ENCODE peak calls at places on chromosome X, in eight cellular contexts. One of them, this sample, is unnamed.

GRCh38 chrX:5775985-5776384 is 452.7 kb downstream of the NLGN4X start:
- DNase-seq in GM12865: no peak
- DNase-seq in BJ: no peak
- DNase-seq in CD4-positive, alpha-beta T cell: no peak
- DNase-seq in cardiac fibroblast: no peak
- DNase-seq in PC-9: no peak
- DNase-seq in choroid plexus epithelial cell: no peak
- DNase-seq in sigmoid colon: peak
- DNase-seq in this sample: no peak

GRCh38 chrX:103012945-103013344 is 51.0 kb downstream of the BEX1 start:
- DNase-seq in GM12865: no peak
- DNase-seq in BJ: no peak
- DNase-seq in CD4-positive, alpha-beta T cell: no peak
- DNase-seq in cardiac fibroblast: no peak
- DNase-seq in PC-9: no peak
- DNase-seq in choroid plexus epithelial cell: no peak
- DNase-seq in sigmoid colon: no peak
- DNase-seq in this sample: no peak

GRCh38 chrX:74923942-74924448 is 1.3 kb downstream of the NEXMIF start:
- DNase-seq in GM12865: peak
- DNase-seq in BJ: no peak
- DNase-seq in CD4-positive, alpha-beta T cell: peak
- DNase-seq in cardiac fibroblast: no peak
- DNase-seq in PC-9: no peak
- DNase-seq in choroid plexus epithelial cell: no peak
- DNase-seq in sigmoid colon: peak
- DNase-seq in this sample: no peak

GRCh38 chrX:16160729-16161128 is 6.6 kb upstream of the MAGEB17 start:
- DNase-seq in GM12865: no peak
- DNase-seq in BJ: peak
- DNase-seq in CD4-positive, alpha-beta T cell: no peak
- DNase-seq in cardiac fibroblast: peak
- DNase-seq in PC-9: peak
- DNase-seq in choroid plexus epithelial cell: peak
- DNase-seq in sigmoid colon: no peak
- DNase-seq in this sample: no peak

GRCh38 chrX:115367956-115368355 is 78.4 kb downstream of the LUZP4 start:
- DNase-seq in GM12865: no peak
- DNase-seq in BJ: no peak
- DNase-seq in CD4-positive, alpha-beta T cell: no peak
- DNase-seq in cardiac fibroblast: no peak
- DNase-seq in PC-9: no peak
- DNase-seq in choroid plexus epithelial cell: no peak
- DNase-seq in sigmoid colon: no peak
- DNase-seq in this sample: no peak

GRCh38 chrX:145751943-145752342 is 65.7 kb upstream of the SLITRK2 start:
- DNase-seq in GM12865: no peak
- DNase-seq in BJ: no peak
- DNase-seq in CD4-positive, alpha-beta T cell: no peak
- DNase-seq in cardiac fibroblast: no peak
- DNase-seq in PC-9: no peak
- DNase-seq in choroid plexus epithelial cell: peak
- DNase-seq in sigmoid colon: no peak
- DNase-seq in this sample: no peak

GRCh38 chrX:101219840-101220191 is 230 bp downstream of the DRP2 start:
- DNase-seq in GM12865: no peak
- DNase-seq in BJ: no peak
- DNase-seq in CD4-positive, alpha-beta T cell: no peak
- DNase-seq in cardiac fibroblast: peak
- DNase-seq in PC-9: no peak
- DNase-seq in choroid plexus epithelial cell: peak
- DNase-seq in sigmoid colon: no peak
- DNase-seq in this sample: no peak

GRCh38 chrX:39813631-39814246 is 284.0 kb downstream of the BCOR start:
- DNase-seq in GM12865: no peak
- DNase-seq in BJ: no peak
- DNase-seq in CD4-positive, alpha-beta T cell: no peak
- DNase-seq in cardiac fibroblast: peak
- DNase-seq in PC-9: no peak
- DNase-seq in choroid plexus epithelial cell: peak
- DNase-seq in sigmoid colon: peak
- DNase-seq in this sample: no peak

DNA sequence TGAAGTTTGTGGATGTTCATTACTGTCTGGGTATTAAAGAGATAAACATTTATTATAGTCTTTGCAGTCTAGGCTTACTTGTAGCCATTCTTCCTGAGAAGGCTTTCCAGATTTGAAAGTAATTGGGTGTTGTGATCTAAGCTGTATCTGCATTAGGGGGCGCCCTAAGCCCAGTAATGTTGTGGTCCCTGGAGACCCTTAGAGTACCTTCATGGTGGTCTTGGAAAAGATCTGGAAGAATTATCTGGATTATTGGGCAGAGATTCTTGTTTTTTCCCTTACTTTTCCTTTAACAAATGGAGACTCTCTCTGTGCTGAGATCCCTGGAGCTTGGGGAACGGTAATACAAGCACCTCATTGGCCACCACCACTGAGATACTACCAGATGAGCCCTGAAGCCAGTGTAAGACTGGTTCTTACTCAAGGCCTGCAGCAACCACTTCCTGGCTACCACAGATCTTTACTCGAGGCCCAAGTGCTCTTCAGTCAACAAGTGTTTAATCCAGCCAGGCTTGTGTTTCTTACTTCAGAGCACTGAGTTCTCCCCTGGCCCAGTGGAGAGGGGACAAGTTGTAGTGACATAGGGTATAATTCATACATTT is 63.1 kb downstream of the RTL3 start:
- DNase-seq in GM12865: peak
- DNase-seq in BJ: no peak
- DNase-seq in CD4-positive, alpha-beta T cell: no peak
- DNase-seq in cardiac fibroblast: peak
- DNase-seq in PC-9: no peak
- DNase-seq in choroid plexus epithelial cell: peak
- DNase-seq in sigmoid colon: no peak
- DNase-seq in this sample: no peak
- TF ChIP-seq CTCF in GM12865: peak
- TF ChIP-seq CTCF in BJ: peak
- TF ChIP-seq CTCF in CD4-positive, alpha-beta T cell: no peak
- TF ChIP-seq CTCF in cardiac fibroblast: peak
- TF ChIP-seq CTCF in PC-9: no peak
- TF ChIP-seq CTCF in choroid plexus epithelial cell: peak
- TF ChIP-seq CTCF in sigmoid colon: no peak
- TF ChIP-seq CTCF in this sample: peak

GRCh38 chrX:118459494-118459893 is 36.1 kb upstream of the DOCK11 start:
- DNase-seq in GM12865: peak
- DNase-seq in BJ: no peak
- DNase-seq in CD4-positive, alpha-beta T cell: no peak
- DNase-seq in cardiac fibroblast: peak
- DNase-seq in PC-9: peak
- DNase-seq in choroid plexus epithelial cell: peak
- DNase-seq in sigmoid colon: no peak
- DNase-seq in this sample: no peak
- TF ChIP-seq CTCF in GM12865: peak
- TF ChIP-seq CTCF in BJ: peak
- TF ChIP-seq CTCF in CD4-positive, alpha-beta T cell: peak
- TF ChIP-seq CTCF in cardiac fibroblast: peak
- TF ChIP-seq CTCF in PC-9: peak
- TF ChIP-seq CTCF in choroid plexus epithelial cell: peak
- TF ChIP-seq CTCF in sigmoid colon: peak
- TF ChIP-seq CTCF in this sample: peak

GRCh38 chrX:104306180-104306579 is 51.4 kb upstream of the ESX1 start:
- DNase-seq in GM12865: no peak
- DNase-seq in BJ: no peak
- DNase-seq in CD4-positive, alpha-beta T cell: no peak
- DNase-seq in cardiac fibroblast: no peak
- DNase-seq in PC-9: no peak
- DNase-seq in choroid plexus epithelial cell: no peak
- DNase-seq in sigmoid colon: no peak
- DNase-seq in this sample: no peak

GRCh38 chrX:104310657-104311056 is 55.9 kb upstream of the ESX1 start:
- DNase-seq in GM12865: no peak
- DNase-seq in BJ: no peak
- DNase-seq in CD4-positive, alpha-beta T cell: no peak
- DNase-seq in cardiac fibroblast: no peak
- DNase-seq in PC-9: no peak
- DNase-seq in choroid plexus epithelial cell: no peak
- DNase-seq in sigmoid colon: no peak
- DNase-seq in this sample: no peak

GRCh38 chrX:104307341-104307740 is 52.6 kb upstream of the ESX1 start:
- DNase-seq in GM12865: no peak
- DNase-seq in BJ: no peak
- DNase-seq in CD4-positive, alpha-beta T cell: no peak
- DNase-seq in cardiac fibroblast: no peak
- DNase-seq in PC-9: no peak
- DNase-seq in choroid plexus epithelial cell: no peak
- DNase-seq in sigmoid colon: no peak
- DNase-seq in this sample: no peak

GRCh38 chrX:104310084-104310483 is 55.4 kb upstream of the ESX1 start:
- DNase-seq in GM12865: no peak
- DNase-seq in BJ: no peak
- DNase-seq in CD4-positive, alpha-beta T cell: no peak
- DNase-seq in cardiac fibroblast: peak
- DNase-seq in PC-9: peak
- DNase-seq in choroid plexus epithelial cell: peak
- DNase-seq in sigmoid colon: no peak
- DNase-seq in this sample: no peak

GRCh38 chrX:104309169-104309568 is 54.4 kb upstream of the ESX1 start:
- DNase-seq in GM12865: no peak
- DNase-seq in BJ: no peak
- DNase-seq in CD4-positive, alpha-beta T cell: no peak
- DNase-seq in cardiac fibroblast: no peak
- DNase-seq in PC-9: no peak
- DNase-seq in choroid plexus epithelial cell: no peak
- DNase-seq in sigmoid colon: no peak
- DNase-seq in this sample: no peak
- TF ChIP-seq CTCF in GM12865: no peak
- TF ChIP-seq CTCF in BJ: peak
- TF ChIP-seq CTCF in CD4-positive, alpha-beta T cell: no peak
- TF ChIP-seq CTCF in cardiac fibroblast: no peak
- TF ChIP-seq CTCF in PC-9: no peak
- TF ChIP-seq CTCF in choroid plexus epithelial cell: peak
- TF ChIP-seq CTCF in sigmoid colon: no peak
- TF ChIP-seq CTCF in this sample: no peak

GRCh38 chrX:66035667-66036066 is 4.2 kb downstream of the VSIG4 start:
- DNase-seq in GM12865: no peak
- DNase-seq in BJ: no peak
- DNase-seq in CD4-positive, alpha-beta T cell: no peak
- DNase-seq in cardiac fibroblast: no peak
- DNase-seq in PC-9: no peak
- DNase-seq in choroid plexus epithelial cell: no peak
- DNase-seq in sigmoid colon: no peak
- DNase-seq in this sample: no peak

GRCh38 chrX:66028936-66029335 is 10.9 kb downstream of the VSIG4 start:
- DNase-seq in GM12865: no peak
- DNase-seq in BJ: no peak
- DNase-seq in CD4-positive, alpha-beta T cell: no peak
- DNase-seq in cardiac fibroblast: no peak
- DNase-seq in PC-9: no peak
- DNase-seq in choroid plexus epithelial cell: no peak
- DNase-seq in sigmoid colon: no peak
- DNase-seq in this sample: no peak

GRCh38 chrX:66030505-66031317 is 9.2 kb downstream of the VSIG4 start:
- DNase-seq in GM12865: peak
- DNase-seq in BJ: no peak
- DNase-seq in CD4-positive, alpha-beta T cell: no peak
- DNase-seq in cardiac fibroblast: peak
- DNase-seq in PC-9: no peak
- DNase-seq in choroid plexus epithelial cell: peak
- DNase-seq in sigmoid colon: no peak
- DNase-seq in this sample: no peak
- TF ChIP-seq CTCF in GM12865: peak
- TF ChIP-seq CTCF in BJ: peak
- TF ChIP-seq CTCF in CD4-positive, alpha-beta T cell: peak
- TF ChIP-seq CTCF in cardiac fibroblast: peak
- TF ChIP-seq CTCF in PC-9: peak
- TF ChIP-seq CTCF in choroid plexus epithelial cell: peak
- TF ChIP-seq CTCF in sigmoid colon: peak
- TF ChIP-seq CTCF in this sample: peak

GRCh38 chrX:109632906-109633504 is 8.0 kb upstream of the KCNE5 start:
- DNase-seq in GM12865: no peak
- DNase-seq in BJ: no peak
- DNase-seq in CD4-positive, alpha-beta T cell: no peak
- DNase-seq in cardiac fibroblast: peak
- DNase-seq in PC-9: no peak
- DNase-seq in choroid plexus epithelial cell: peak
- DNase-seq in sigmoid colon: no peak
- DNase-seq in this sample: no peak
- TF ChIP-seq CTCF in GM12865: peak
- TF ChIP-seq CTCF in BJ: peak
- TF ChIP-seq CTCF in CD4-positive, alpha-beta T cell: no peak
- TF ChIP-seq CTCF in cardiac fibroblast: peak
- TF ChIP-seq CTCF in PC-9: peak
- TF ChIP-seq CTCF in choroid plexus epithelial cell: peak
- TF ChIP-seq CTCF in sigmoid colon: no peak
- TF ChIP-seq CTCF in this sample: peak

GRCh38 chrX:120015145-120016067 is 62.1 kb downstream of the RHOXF2B start:
- DNase-seq in GM12865: no peak
- DNase-seq in BJ: no peak
- DNase-seq in CD4-positive, alpha-beta T cell: no peak
- DNase-seq in cardiac fibroblast: no peak
- DNase-seq in PC-9: no peak
- DNase-seq in choroid plexus epithelial cell: no peak
- DNase-seq in sigmoid colon: no peak
- DNase-seq in this sample: no peak

GRCh38 chrX:120020305-120020704 is 57.2 kb downstream of the RHOXF2B start:
- DNase-seq in GM12865: no peak
- DNase-seq in BJ: no peak
- DNase-seq in CD4-positive, alpha-beta T cell: no peak
- DNase-seq in cardiac fibroblast: no peak
- DNase-seq in PC-9: no peak
- DNase-seq in choroid plexus epithelial cell: no peak
- DNase-seq in sigmoid colon: no peak
- DNase-seq in this sample: no peak

GRCh38 chrX:120016068-120016441 is 61.4 kb downstream of the RHOXF2B start:
- DNase-seq in GM12865: no peak
- DNase-seq in BJ: no peak
- DNase-seq in CD4-positive, alpha-beta T cell: no peak
- DNase-seq in cardiac fibroblast: no peak
- DNase-seq in PC-9: no peak
- DNase-seq in choroid plexus epithelial cell: no peak
- DNase-seq in sigmoid colon: no peak
- DNase-seq in this sample: no peak

DNA sequence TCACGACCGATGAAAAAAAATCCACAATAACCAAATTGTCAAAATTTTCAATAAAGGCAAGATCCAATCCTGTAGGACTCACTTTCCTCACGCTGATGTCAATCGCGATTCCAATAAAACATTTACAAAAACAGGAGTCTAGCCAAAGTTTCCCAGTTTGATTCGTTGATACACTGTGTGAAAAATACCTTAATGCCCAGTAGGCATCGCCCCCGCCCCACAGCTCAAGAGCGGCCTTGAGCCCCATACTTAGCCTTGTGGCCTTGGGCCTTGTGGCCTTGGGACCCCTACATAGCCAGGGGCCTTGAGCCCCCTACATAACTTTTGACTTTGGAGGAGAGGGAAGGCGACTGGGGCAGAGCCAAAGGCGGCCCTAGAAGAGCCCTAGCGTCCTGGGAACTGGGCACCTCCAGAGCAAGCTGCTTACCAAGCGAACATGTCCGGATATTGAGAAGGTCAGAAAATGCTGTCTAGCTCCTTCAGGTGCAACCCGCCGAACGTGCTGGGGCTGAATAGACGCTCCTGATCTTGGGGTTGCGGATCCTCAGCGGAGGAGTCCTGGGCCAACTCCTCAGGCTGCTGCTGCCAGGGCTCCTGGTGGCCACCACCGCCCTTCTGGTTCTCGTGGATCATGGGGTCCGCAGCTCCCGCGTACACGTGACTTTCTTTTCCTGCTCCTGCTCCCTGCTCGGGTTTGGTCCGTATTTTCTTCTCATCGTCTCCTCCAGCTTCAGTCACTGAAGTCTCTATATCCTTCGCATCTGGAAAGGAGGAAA is 62.9 kb downstream of the RHOXF2B start:
- DNase-seq in GM12865: no peak
- DNase-seq in BJ: no peak
- DNase-seq in CD4-positive, alpha-beta T cell: no peak
- DNase-seq in cardiac fibroblast: no peak
- DNase-seq in PC-9: no peak
- DNase-seq in choroid plexus epithelial cell: no peak
- DNase-seq in sigmoid colon: no peak
- DNase-seq in this sample: no peak
- TF ChIP-seq CTCF in GM12865: no peak
- TF ChIP-seq CTCF in BJ: no peak
- TF ChIP-seq CTCF in CD4-positive, alpha-beta T cell: no peak
- TF ChIP-seq CTCF in cardiac fibroblast: no peak
- TF ChIP-seq CTCF in PC-9: no peak
- TF ChIP-seq CTCF in choroid plexus epithelial cell: no peak
- TF ChIP-seq CTCF in sigmoid colon: no peak
- TF ChIP-seq CTCF in this sample: no peak